ENCODE peak calls at places on chromosomes 12 and 14, in nine cellular contexts. One of them, this sample, is unnamed.

GRCh38 chr14:95185452-95186392 is 28.4 kb upstream of the DICER1 start:
- DNase-seq in stomach: peak; percentile 44
- DNase-seq in hepatocyte: no peak
- DNase-seq in testis: peak; percentile 61
- DNase-seq in BJ: no peak
- DNase-seq in cardiac muscle cell: no peak
- DNase-seq in H7: no peak
- DNase-seq in astrocyte of the spinal cord: peak; percentile 3
- DNase-seq in spleen: peak; percentile 81
- DNase-seq in this sample: no peak

GRCh38 chr12:119988440-119988787 is 622 bp upstream of the BICDL1 start:
- DNase-seq in stomach: no peak
- DNase-seq in hepatocyte: no peak
- DNase-seq in testis: no peak
- DNase-seq in BJ: no peak
- DNase-seq in cardiac muscle cell: no peak
- DNase-seq in H7: no peak
- DNase-seq in astrocyte of the spinal cord: peak; percentile 24
- DNase-seq in spleen: no peak
- DNase-seq in this sample: no peak

GRCh38 chr12:88559772-88560171 is 20.5 kb downstream of the KITLG start:
- DNase-seq in stomach: no peak
- DNase-seq in hepatocyte: no peak
- DNase-seq in testis: no peak
- DNase-seq in BJ: no peak
- DNase-seq in cardiac muscle cell: no peak
- DNase-seq in H7: no peak
- DNase-seq in astrocyte of the spinal cord: no peak
- DNase-seq in spleen: no peak
- DNase-seq in this sample: no peak

GRCh38 chr12:29743801-29744200 is 39.9 kb downstream of the TMTC1 start:
- DNase-seq in stomach: no peak
- DNase-seq in hepatocyte: peak; percentile 12
- DNase-seq in testis: no peak
- DNase-seq in BJ: peak; percentile 11
- DNase-seq in cardiac muscle cell: peak; percentile 69
- DNase-seq in H7: peak; percentile 12
- DNase-seq in astrocyte of the spinal cord: peak; percentile 65
- DNase-seq in spleen: no peak
- DNase-seq in this sample: no peak

GRCh38 chr12:223751-224240 is 9.8 kb upstream of the SLC6A12 start:
- DNase-seq in stomach: no peak
- DNase-seq in hepatocyte: no peak
- DNase-seq in testis: no peak
- DNase-seq in BJ: no peak
- DNase-seq in cardiac muscle cell: no peak
- DNase-seq in H7: no peak
- DNase-seq in astrocyte of the spinal cord: no peak
- DNase-seq in spleen: no peak
- DNase-seq in this sample: no peak

GRCh38 chr12:112971248-112971647 is 7.1 kb upstream of the OAS2 start:
- DNase-seq in stomach: no peak
- DNase-seq in hepatocyte: no peak
- DNase-seq in testis: no peak
- DNase-seq in BJ: no peak
- DNase-seq in cardiac muscle cell: no peak
- DNase-seq in H7: no peak
- DNase-seq in astrocyte of the spinal cord: no peak
- DNase-seq in spleen: no peak
- DNase-seq in this sample: no peak

GRCh38 chr12:46914336-46914735 is 88.5 kb upstream of the SLC38A4 start:
- DNase-seq in stomach: no peak
- DNase-seq in hepatocyte: no peak
- DNase-seq in testis: no peak
- DNase-seq in BJ: no peak
- DNase-seq in cardiac muscle cell: no peak
- DNase-seq in H7: no peak
- DNase-seq in astrocyte of the spinal cord: no peak
- DNase-seq in spleen: no peak
- DNase-seq in this sample: no peak

GRCh38 chr12:111359231-111359913 is 9.5 kb downstream of the PHETA1 start:
- DNase-seq in stomach: no peak
- DNase-seq in hepatocyte: no peak
- DNase-seq in testis: no peak
- DNase-seq in BJ: no peak
- DNase-seq in cardiac muscle cell: no peak
- DNase-seq in H7: no peak
- DNase-seq in astrocyte of the spinal cord: no peak
- DNase-seq in spleen: no peak
- DNase-seq in this sample: no peak

GRCh38 chr12:93390025-93390424 is 12.3 kb downstream of the NUDT4 start:
- DNase-seq in stomach: no peak
- DNase-seq in hepatocyte: no peak
- DNase-seq in testis: no peak
- DNase-seq in BJ: no peak
- DNase-seq in cardiac muscle cell: no peak
- DNase-seq in H7: no peak
- DNase-seq in astrocyte of the spinal cord: no peak
- DNase-seq in spleen: no peak
- DNase-seq in this sample: no peak

GRCh38 chr14:65881642-65882041 is 469.1 kb downstream of the FUT8 start:
- DNase-seq in stomach: no peak
- DNase-seq in hepatocyte: no peak
- DNase-seq in testis: no peak
- DNase-seq in BJ: no peak
- DNase-seq in cardiac muscle cell: no peak
- DNase-seq in H7: no peak
- DNase-seq in astrocyte of the spinal cord: no peak
- DNase-seq in spleen: no peak
- DNase-seq in this sample: no peak

GRCh38 chr14:79294506-79294905 is 916.8 kb downstream of the DIO2 start:
- DNase-seq in stomach: no peak
- DNase-seq in hepatocyte: no peak
- DNase-seq in testis: no peak
- DNase-seq in BJ: no peak
- DNase-seq in cardiac muscle cell: no peak
- DNase-seq in H7: no peak
- DNase-seq in astrocyte of the spinal cord: no peak
- DNase-seq in spleen: no peak
- DNase-seq in this sample: no peak

GRCh38 chr14:61652526-61653262 is 42.6 kb upstream of the HIF1A start:
- DNase-seq in stomach: no peak
- DNase-seq in hepatocyte: peak; percentile 18
- DNase-seq in testis: no peak
- DNase-seq in BJ: no peak
- DNase-seq in cardiac muscle cell: no peak
- DNase-seq in H7: no peak
- DNase-seq in astrocyte of the spinal cord: no peak
- DNase-seq in spleen: no peak
- DNase-seq in this sample: no peak

GRCh38 chr14:105473033-105473676 is 1.5 kb upstream of the CRIP2 start:
- DNase-seq in stomach: no peak
- DNase-seq in hepatocyte: no peak
- DNase-seq in testis: no peak
- DNase-seq in BJ: no peak
- DNase-seq in cardiac muscle cell: no peak
- DNase-seq in H7: no peak
- DNase-seq in astrocyte of the spinal cord: no peak
- DNase-seq in spleen: no peak
- DNase-seq in this sample: no peak

GRCh38 chr12:55446334-55446733 is 2.5 kb downstream of the OR6C2 start:
- DNase-seq in stomach: no peak
- DNase-seq in hepatocyte: peak; percentile 12
- DNase-seq in testis: no peak
- DNase-seq in BJ: no peak
- DNase-seq in cardiac muscle cell: peak; percentile 3
- DNase-seq in H7: no peak
- DNase-seq in astrocyte of the spinal cord: no peak
- DNase-seq in spleen: no peak
- DNase-seq in this sample: peak; percentile 32

GRCh38 chr14:51331651-51332367 is 91.8 kb downstream of the TMX1 start:
- DNase-seq in stomach: no peak
- DNase-seq in hepatocyte: no peak
- DNase-seq in testis: peak; percentile 38
- DNase-seq in BJ: no peak
- DNase-seq in cardiac muscle cell: no peak
- DNase-seq in H7: no peak
- DNase-seq in astrocyte of the spinal cord: no peak
- DNase-seq in spleen: no peak
- DNase-seq in this sample: no peak

GRCh38 chr12:30923057-30923456 is 3.5 kb upstream of the TSPAN11 start:
- DNase-seq in stomach: no peak
- DNase-seq in hepatocyte: no peak
- DNase-seq in testis: no peak
- DNase-seq in BJ: no peak
- DNase-seq in cardiac muscle cell: no peak
- DNase-seq in H7: no peak
- DNase-seq in astrocyte of the spinal cord: no peak
- DNase-seq in spleen: no peak
- DNase-seq in this sample: no peak

GRCh38 chr12:30928356-30929264 is 2.1 kb downstream of the TSPAN11 start:
- DNase-seq in stomach: no peak
- DNase-seq in hepatocyte: no peak
- DNase-seq in testis: peak; percentile 25
- DNase-seq in BJ: no peak
- DNase-seq in cardiac muscle cell: peak; percentile 82
- DNase-seq in H7: no peak
- DNase-seq in astrocyte of the spinal cord: no peak
- DNase-seq in spleen: no peak
- DNase-seq in this sample: no peak

GRCh38 chr12:30926243-30927209 is at the start of gene TSPAN11:
- DNase-seq in stomach: no peak
- DNase-seq in hepatocyte: peak; percentile 79
- DNase-seq in testis: peak; percentile 55
- DNase-seq in BJ: no peak
- DNase-seq in cardiac muscle cell: peak; percentile 76
- DNase-seq in H7: peak; percentile 94
- DNase-seq in astrocyte of the spinal cord: peak; percentile 31
- DNase-seq in spleen: no peak
- DNase-seq in this sample: no peak

GRCh38 chr12:30927210-30927576 is 645 bp downstream of the TSPAN11 start:
- DNase-seq in stomach: no peak
- DNase-seq in hepatocyte: no peak
- DNase-seq in testis: no peak
- DNase-seq in BJ: no peak
- DNase-seq in cardiac muscle cell: no peak
- DNase-seq in H7: no peak
- DNase-seq in astrocyte of the spinal cord: no peak
- DNase-seq in spleen: no peak
- DNase-seq in this sample: no peak

DNA sequence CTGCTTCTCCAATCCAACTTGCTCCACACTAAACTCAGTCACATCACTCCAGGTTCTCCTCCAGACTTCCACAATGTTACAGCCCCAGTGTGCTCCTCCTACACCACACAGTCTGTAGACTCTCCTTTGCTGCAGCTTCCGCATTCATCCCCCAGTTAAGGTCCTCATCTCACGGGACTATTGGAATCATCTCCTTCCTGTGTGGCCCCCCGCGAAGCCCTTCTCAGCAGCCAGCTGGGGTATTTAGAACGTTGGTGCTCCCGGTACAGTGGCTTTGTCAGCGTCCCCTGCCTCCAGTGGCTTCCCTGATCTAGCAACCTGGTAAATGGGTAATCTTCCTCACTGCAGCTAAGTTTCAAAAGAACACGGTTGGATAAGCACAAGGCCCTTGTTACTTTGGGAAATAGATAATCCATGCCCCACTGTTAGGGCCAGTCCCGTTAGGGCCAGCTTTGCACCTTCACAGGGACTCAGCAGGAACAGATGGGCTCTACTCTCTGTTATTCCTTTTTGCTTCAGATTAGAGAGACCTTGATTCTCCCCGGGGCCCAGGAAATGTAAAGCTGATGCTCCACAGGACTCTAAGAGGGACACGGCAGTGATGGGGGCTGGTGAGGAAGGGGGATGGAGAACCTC is 823 bp upstream of the TSPAN11 start:
- DNase-seq in stomach: no peak
- DNase-seq in hepatocyte: no peak
- DNase-seq in testis: no peak
- DNase-seq in BJ: no peak
- DNase-seq in cardiac muscle cell: no peak
- DNase-seq in H7: no peak
- DNase-seq in astrocyte of the spinal cord: no peak
- DNase-seq in spleen: no peak
- DNase-seq in this sample: no peak
- H3K4me3 ChIP-seq in stomach: peak overlapping the region; percentile 39
- H3K4me3 ChIP-seq in hepatocyte: peak overlapping the region; percentile 51
- H3K4me3 ChIP-seq in testis: peak overlapping the region; percentile 54
- H3K4me3 ChIP-seq in BJ: peak overlapping the region; percentile 34
- H3K4me3 ChIP-seq in cardiac muscle cell: peak overlapping the region; percentile 40
- H3K4me3 ChIP-seq in H7: peak overlapping the region; percentile 41
- H3K4me3 ChIP-seq in astrocyte of the spinal cord: peak overlapping the region; percentile 28
- H3K4me3 ChIP-seq in spleen: no peak overlapping the region
- H3K4me3 ChIP-seq in this sample: no peak overlapping the region

DNA sequence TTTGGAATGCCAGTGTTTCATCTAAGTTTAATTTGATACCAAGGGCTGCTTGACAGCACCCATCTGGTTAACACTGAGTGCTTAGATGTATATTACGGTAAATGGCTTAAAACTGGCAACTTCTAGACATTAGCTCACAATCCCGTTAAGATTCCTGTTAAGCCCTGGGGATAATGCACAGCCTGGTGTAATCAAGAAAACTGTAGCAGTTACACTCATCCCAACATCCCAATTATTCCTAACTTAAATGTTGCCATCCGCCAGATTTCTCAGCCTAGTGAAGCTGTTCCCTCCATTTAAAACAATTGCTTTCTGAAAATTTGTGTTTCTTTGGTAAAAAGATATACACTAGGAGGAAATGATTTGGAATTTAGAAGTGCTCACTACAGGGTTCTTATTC is 30.0 kb downstream of the PPFIBP1 start:
- DNase-seq in stomach: no peak
- DNase-seq in hepatocyte: no peak
- DNase-seq in testis: no peak
- DNase-seq in BJ: no peak
- DNase-seq in cardiac muscle cell: no peak
- DNase-seq in H7: no peak
- DNase-seq in astrocyte of the spinal cord: no peak
- DNase-seq in spleen: no peak
- DNase-seq in this sample: no peak
- H3K4me3 ChIP-seq in stomach: no peak overlapping the region
- H3K4me3 ChIP-seq in hepatocyte: no peak overlapping the region
- H3K4me3 ChIP-seq in testis: no peak overlapping the region
- H3K4me3 ChIP-seq in BJ: no peak overlapping the region
- H3K4me3 ChIP-seq in cardiac muscle cell: no peak overlapping the region
- H3K4me3 ChIP-seq in H7: no peak overlapping the region
- H3K4me3 ChIP-seq in astrocyte of the spinal cord: no peak overlapping the region
- H3K4me3 ChIP-seq in spleen: no peak overlapping the region
- H3K4me3 ChIP-seq in this sample: no peak overlapping the region

GRCh38 chr12:123828120-123828519 is 66.0 kb downstream of the DNAH10 start:
- DNase-seq in stomach: no peak
- DNase-seq in hepatocyte: no peak
- DNase-seq in testis: no peak
- DNase-seq in BJ: no peak
- DNase-seq in cardiac muscle cell: no peak
- DNase-seq in H7: no peak
- DNase-seq in astrocyte of the spinal cord: no peak
- DNase-seq in spleen: no peak
- DNase-seq in this sample: no peak
- H3K4me3 ChIP-seq in stomach: no peak overlapping the region
- H3K4me3 ChIP-seq in hepatocyte: no peak overlapping the region
- H3K4me3 ChIP-seq in testis: no peak overlapping the region
- H3K4me3 ChIP-seq in BJ: no peak overlapping the region
- H3K4me3 ChIP-seq in cardiac muscle cell: no peak overlapping the region
- H3K4me3 ChIP-seq in H7: no peak overlapping the region
- H3K4me3 ChIP-seq in astrocyte of the spinal cord: no peak overlapping the region
- H3K4me3 ChIP-seq in spleen: no peak overlapping the region
- H3K4me3 ChIP-seq in this sample: no peak overlapping the region

GRCh38 chr12:64390275-64390851 is at the start of gene C12orf56:
- DNase-seq in stomach: no peak
- DNase-seq in hepatocyte: peak; percentile 42
- DNase-seq in testis: no peak
- DNase-seq in BJ: no peak
- DNase-seq in cardiac muscle cell: peak; percentile 34
- DNase-seq in H7: peak; percentile 59
- DNase-seq in astrocyte of the spinal cord: no peak
- DNase-seq in spleen: peak; percentile 77
- DNase-seq in this sample: no peak
- H3K4me3 ChIP-seq in stomach: peak within 1 kb of the TSS; percentile 41
- H3K4me3 ChIP-seq in hepatocyte: no peak within 1 kb of the TSS
- H3K4me3 ChIP-seq in testis: peak within 1 kb of the TSS; percentile 49
- H3K4me3 ChIP-seq in BJ: peak within 1 kb of the TSS; percentile 42
- H3K4me3 ChIP-seq in cardiac muscle cell: peak within 1 kb of the TSS; percentile 7
- H3K4me3 ChIP-seq in H7: peak within 1 kb of the TSS; percentile 40
- H3K4me3 ChIP-seq in astrocyte of the spinal cord: peak within 1 kb of the TSS; percentile 36
- H3K4me3 ChIP-seq in spleen: peak within 1 kb of the TSS; percentile 20
- H3K4me3 ChIP-seq in this sample: no peak within 1 kb of the TSS